ENCODE peak calls at places on chromosomes 6 and 20, in four cellular contexts. F is GM13977, Y is epithelial cell of esophagus, C is AG09309. Q is an unnamed sample.

GRCh38 chr6:41284726-41285125 is 1.8 kb downstream of the TREM1 start:
- DNase-seq in F (no peak), Y (peak), C (no peak), Q (no peak)

GRCh38 chr20:25247100-25247665 is 702 bp upstream of the PYGB start:
- DNase-seq in F (no peak), Y (peak), C (no peak), Q (peak)

GRCh38 chr20:33817411-33817810 is 6.3 kb downstream of the CHMP4B start:
- DNase-seq in F (no peak), Y (no peak), C (no peak), Q (no peak)

GRCh38 chr6:6885521-6886088 is 222.2 kb upstream of the RREB1 start:
- DNase-seq in F (no peak), Y (no peak), C (no peak), Q (no peak)

GRCh38 chr6:32894085-32895005 is 40.4 kb downstream of the PSMB9 start:
- DNase-seq in F (peak), Y (peak), C (peak), Q (peak)

GRCh38 chr6:146542881-146543210 is 787 bp upstream of the RAB32 start:
- DNase-seq in F (no peak), Y (no peak), C (no peak), Q (no peak)

GRCh38 chr6:106740287-106740686 is 110.9 kb downstream of the QRSL1 start:
- DNase-seq in F (no peak), Y (no peak), C (no peak), Q (no peak)

GRCh38 chr6:143634486-143634885 is 43.3 kb upstream of the PHACTR2 start:
- DNase-seq in F (no peak), Y (peak), C (no peak), Q (no peak)

GRCh38 chr6:86477510-86478166 is 459.7 kb upstream of the HTR1E start:
- DNase-seq in F (no peak), Y (no peak), C (no peak), Q (peak)

GRCh38 chr20:46131396-46131795 is 13.3 kb downstream of the CD40 start:
- DNase-seq in F (no peak), Y (no peak), C (peak), Q (no peak)

GRCh38 chr6:136474241-136474640 is 76.0 kb downstream of the MAP7 start:
- DNase-seq in F (no peak), Y (no peak), C (no peak), Q (no peak)

GRCh38 chr6:109322825-109323580 is 59.3 kb downstream of the CD164 start:
- DNase-seq in F (no peak), Y (peak), C (no peak), Q (no peak)

GRCh38 chr6:42001506-42001905 is 48.8 kb upstream of the TAF8 start:
- DNase-seq in F (no peak), Y (no peak), C (no peak), Q (no peak)

GRCh38 chr6:30818426-30818841 is 65.9 kb upstream of the DDR1 start:
- DNase-seq in F (no peak), Y (peak), C (peak), Q (no peak)

GRCh38 chr6:168073937-168074730 is 4.9 kb downstream of the FRMD1 start:
- DNase-seq in F (no peak), Y (no peak), C (no peak), Q (no peak)

GRCh38 chr20:2671977-2672376 is 8.0 kb upstream of the IDH3B start:
- DNase-seq in F (no peak), Y (no peak), C (no peak), Q (peak)
- TF ChIP-seq CTCF in F (peak), Y (peak), C (peak), Q (no peak)

GRCh38 chr6:160450849-160451248 is 102.7 kb downstream of the SLC22A3 start:
- DNase-seq in F (no peak), Y (no peak), C (no peak), Q (no peak)

GRCh38 chr6:160454303-160454702 is 106.1 kb downstream of the SLC22A3 start:
- DNase-seq in F (no peak), Y (no peak), C (no peak), Q (no peak)

GRCh38 chr6:160455484-160456213 is 107.5 kb downstream of the SLC22A3 start:
- DNase-seq in F (peak), Y (peak), C (no peak), Q (peak)

GRCh38 chr6:160457843-160458242 is 109.7 kb downstream of the SLC22A3 start:
- DNase-seq in F (no peak), Y (no peak), C (no peak), Q (no peak)

DNA sequence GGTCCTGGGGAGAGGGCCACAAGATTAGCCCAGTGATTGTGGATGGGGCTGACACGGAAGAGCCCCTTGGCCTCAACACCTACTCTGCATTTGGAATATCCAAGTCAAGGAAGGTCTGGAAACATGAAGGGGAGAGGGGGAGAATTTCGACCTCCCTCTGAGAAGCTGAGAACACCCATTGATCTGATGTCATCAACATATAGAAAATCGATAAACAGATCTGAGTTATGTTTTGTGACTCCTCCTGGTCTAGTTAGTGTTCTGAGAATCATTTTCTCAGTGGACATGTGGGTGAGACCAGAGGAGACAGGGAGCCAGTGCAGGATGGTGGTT is 108.0 kb downstream of the SLC22A3 start:
- DNase-seq in F (no peak), Y (no peak), C (no peak), Q (no peak)
- TF ChIP-seq CTCF in F (no peak), Y (no peak), C (no peak), Q (peak)

GRCh38 chr6:88920088-88920487 is 43.3 kb downstream of the RNGTT start:
- DNase-seq in F (no peak), Y (no peak), C (no peak), Q (no peak)

GRCh38 chr6:88916615-88917198 is 46.7 kb downstream of the RNGTT start:
- DNase-seq in F (no peak), Y (peak), C (no peak), Q (no peak)

GRCh38 chr6:88921734-88922133 is 41.7 kb downstream of the RNGTT start:
- DNase-seq in F (no peak), Y (no peak), C (no peak), Q (no peak)

GRCh38 chr6:88920777-88921728 is 42.4 kb downstream of the RNGTT start:
- DNase-seq in F (no peak), Y (no peak), C (no peak), Q (no peak)

GRCh38 chr6:88919032-88919431 is 44.4 kb downstream of the RNGTT start:
- DNase-seq in F (no peak), Y (peak), C (no peak), Q (no peak)
- TF ChIP-seq CTCF in F (peak), Y (no peak), C (peak), Q (peak)

GRCh38 chr20:61918548-61918947 is 147.1 kb downstream of the TAF4 start:
- DNase-seq in F (no peak), Y (no peak), C (no peak), Q (no peak)
- TF ChIP-seq CTCF in F (no peak), Y (no peak), C (peak), Q (no peak)

DNA sequence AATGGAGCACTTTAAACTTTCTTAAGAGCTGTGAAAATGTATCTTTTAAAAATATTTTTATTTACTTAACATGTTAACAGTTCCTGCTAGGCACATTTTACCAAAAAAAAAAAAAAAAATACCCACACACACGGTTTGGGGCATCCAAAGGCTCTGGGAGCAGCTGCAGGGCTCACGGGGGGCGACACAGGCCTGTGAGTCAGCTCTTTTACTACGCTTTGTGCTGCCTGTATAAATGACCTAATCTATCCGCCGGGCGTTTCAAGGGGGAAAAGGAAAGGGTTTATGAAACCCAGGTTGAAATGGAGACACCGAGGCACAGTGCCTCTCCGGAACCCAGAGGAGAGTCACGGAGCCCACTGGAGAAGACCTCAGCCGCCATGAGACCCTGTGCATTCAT is 40.4 kb downstream of the DLL1 start:
- DNase-seq in F (no peak), Y (no peak), C (no peak), Q (no peak)
- TF ChIP-seq CTCF in F (no peak), Y (no peak), C (no peak), Q (no peak)

DNA sequence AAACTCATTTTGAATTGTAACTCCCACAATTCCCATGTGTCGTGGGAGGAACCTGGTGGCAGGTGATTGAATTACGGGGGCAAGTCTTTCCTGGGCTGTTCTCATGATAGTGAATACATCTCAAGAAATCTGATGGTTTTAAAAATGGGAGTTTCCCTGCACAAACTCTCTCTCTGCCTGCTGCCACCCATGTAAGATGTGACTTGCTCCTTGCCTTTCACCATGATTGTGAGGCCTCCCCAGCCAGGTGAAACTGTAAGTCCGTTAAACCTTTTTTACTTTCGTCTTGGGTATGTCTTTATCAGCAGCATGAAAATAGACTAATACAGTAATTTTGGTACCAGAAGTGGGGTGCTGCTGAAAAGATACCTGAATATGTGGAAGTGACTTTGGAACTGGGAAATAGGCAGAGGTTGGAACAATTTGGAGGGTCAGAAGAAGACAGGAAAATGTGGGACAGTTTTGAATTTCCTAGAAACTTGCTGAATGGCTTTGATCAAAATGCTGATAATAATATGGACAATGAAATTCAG is 41.4 kb upstream of the SAMHD1 start:
- DNase-seq in F (no peak), Y (no peak), C (no peak), Q (no peak)
- TF ChIP-seq CTCF in F (no peak), Y (no peak), C (no peak), Q (peak)

DNA sequence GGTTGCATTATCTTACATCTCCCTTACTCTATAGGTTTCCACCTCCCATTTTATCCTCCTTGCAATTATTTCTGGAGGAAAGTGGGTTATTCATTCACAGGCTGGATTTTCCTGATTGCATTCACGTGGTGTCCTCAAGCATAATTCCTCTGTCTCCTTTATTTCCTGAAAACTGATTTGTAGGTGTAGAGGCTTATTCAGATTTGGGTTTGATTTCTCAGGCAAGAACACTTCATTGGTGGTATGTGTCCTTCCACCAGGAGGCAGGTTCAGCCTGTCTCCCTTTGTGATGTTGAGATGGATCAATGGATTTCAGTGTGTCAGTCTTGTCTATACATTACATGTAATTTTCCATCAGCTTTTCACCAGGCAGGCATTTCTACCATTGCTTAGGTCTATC is 17.3 kb downstream of the DNPH1 start:
- DNase-seq in F (no peak), Y (no peak), C (no peak), Q (no peak)
- TF ChIP-seq CTCF in F (peak), Y (no peak), C (no peak), Q (no peak)